ENCODE peak calls at places on chromosome 6, in six cellular contexts. F is left ventricle myocardium inferior, Z is A549, S is tibial nerve, B is osteoblast, O is heart right ventricle. D is an unnamed sample. For H3K4me1, the result is how much of the 10 kb centered on the place peaks cover.

GRCh38 chr6:52551483-52552277 is 25.2 kb downstream of the TRAM2 start:
- DNase-seq in O (peak), B (peak), F (peak), Z (peak), S (no peak), D (peak)

GRCh38 chr6:44041461-44042260 is 85.6 kb downstream of the MRPL14 start:
- DNase-seq in S (no peak), Z (peak), O (no peak), F (no peak), B (peak), D (peak)

GRCh38 chr6:153503810-153504209 is 372.7 kb upstream of the RGS17 start:
- DNase-seq in S (no peak), Z (peak), B (no peak), F (no peak), O (no peak), D (no peak)

GRCh38 chr6:27956941-27957340 is at the start of gene OR2B6:
- DNase-seq in Z (no peak), O (no peak), B (no peak), F (no peak), S (no peak), D (no peak)

GRCh38 chr6:15129872-15130271 is 116.0 kb upstream of the JARID2 start:
- DNase-seq in Z (no peak), F (no peak), S (no peak), O (no peak), B (no peak), D (no peak)

GRCh38 chr6:101539510-101540245 is 146.2 kb downstream of the GRIK2 start:
- DNase-seq in O (no peak), B (no peak), F (no peak), Z (no peak), S (no peak), D (no peak)

GRCh38 chr6:97456070-97456469 is 173.1 kb upstream of the MMS22L start:
- DNase-seq in F (no peak), B (no peak), Z (peak), S (no peak), O (no peak), D (no peak)

GRCh38 chr6:53240763-53241162 is 92.1 kb upstream of the GCM1 start:
- DNase-seq in B (peak), S (no peak), F (no peak), Z (no peak), O (no peak), D (no peak)

GRCh38 chr6:135871878-135872277 is 20.4 kb downstream of the PDE7B start:
- DNase-seq in F (no peak), S (no peak), Z (no peak), O (no peak), B (no peak), D (no peak)

GRCh38 chr6:6918216-6918983 is 189.4 kb upstream of the RREB1 start:
- DNase-seq in F (no peak), Z (peak), S (no peak), O (no peak), B (no peak), D (no peak)

GRCh38 chr6:45961125-45961524 is 54.5 kb downstream of the CLIC5 start:
- DNase-seq in S (no peak), Z (no peak), B (peak), O (no peak), F (no peak), D (no peak)

GRCh38 chr6:71080151-71080550 is 123.3 kb upstream of the B3GAT2 start:
- DNase-seq in B (no peak), F (no peak), S (no peak), Z (no peak), O (no peak), D (no peak)

GRCh38 chr6:10621227-10621626 is 73.2 kb downstream of the C6orf52 start:
- DNase-seq in B (no peak), F (no peak), O (no peak), S (no peak), Z (no peak), D (no peak)

GRCh38 chr6:168133186-168133585 is 54.2 kb upstream of the FRMD1 start:
- DNase-seq in B (peak), Z (no peak), S (no peak), O (peak), F (peak), D (no peak)

DNA sequence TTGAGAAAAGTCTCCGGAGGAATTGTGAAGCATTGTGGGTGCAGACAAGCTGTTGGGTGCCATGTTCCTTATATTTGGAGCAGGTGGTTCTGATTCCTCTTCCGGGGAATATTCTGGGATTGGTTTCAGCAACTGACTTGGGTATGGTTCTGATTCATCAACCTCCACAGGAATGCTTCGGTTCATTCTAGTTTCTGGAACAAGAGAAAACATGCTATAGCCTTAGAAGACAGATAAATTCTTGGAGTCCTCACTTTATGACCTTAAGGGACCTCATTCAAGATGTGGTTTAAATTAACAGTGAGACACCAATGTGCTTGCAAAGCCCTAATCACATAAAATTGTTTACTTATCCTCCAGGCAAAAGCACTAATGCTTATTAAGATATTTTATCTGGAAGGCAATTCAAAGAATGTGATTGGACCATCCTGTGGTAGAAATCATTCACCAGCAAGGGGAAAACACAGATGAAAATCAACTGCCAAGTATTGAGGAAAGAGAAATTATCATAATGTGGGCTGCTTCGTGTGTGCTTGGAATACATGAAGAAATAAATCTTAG is 13.7 kb downstream of the TRAF3IP2 start:
- DNase-seq in F (no peak), Z (no peak), S (no peak), B (no peak), O (no peak), D (no peak)
- H3K4me1 ChIP-seq in F (half or more), Z (half or more), S (under half), B (half or more), O (half or more), D (under half)

DNA sequence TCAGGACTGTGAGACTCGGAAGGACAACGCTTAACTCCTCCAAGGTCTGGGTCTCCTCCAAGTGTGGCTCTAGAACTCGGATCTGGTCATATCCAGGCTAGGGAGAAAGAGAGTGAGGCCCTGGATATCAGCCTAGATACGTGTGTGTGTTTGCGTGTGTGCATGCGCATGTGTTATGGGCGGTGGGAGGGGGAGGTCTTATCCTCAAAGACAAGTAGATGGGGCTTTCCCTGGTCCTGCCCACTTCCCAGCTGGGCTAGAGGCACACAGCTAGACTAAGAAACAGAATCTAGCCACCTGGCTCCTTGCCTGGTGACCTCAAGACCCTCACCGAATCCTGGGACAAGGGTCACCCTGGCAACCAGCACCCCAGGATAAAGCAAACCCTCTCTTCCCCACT is 13.2 kb downstream of the CPNE5 start:
- DNase-seq in F (no peak), O (no peak), S (no peak), Z (no peak), B (no peak), D (no peak)
- H3K27ac ChIP-seq in F (no peak), O (no peak), S (no peak), Z (no peak), B (no peak), D (no peak)

DNA sequence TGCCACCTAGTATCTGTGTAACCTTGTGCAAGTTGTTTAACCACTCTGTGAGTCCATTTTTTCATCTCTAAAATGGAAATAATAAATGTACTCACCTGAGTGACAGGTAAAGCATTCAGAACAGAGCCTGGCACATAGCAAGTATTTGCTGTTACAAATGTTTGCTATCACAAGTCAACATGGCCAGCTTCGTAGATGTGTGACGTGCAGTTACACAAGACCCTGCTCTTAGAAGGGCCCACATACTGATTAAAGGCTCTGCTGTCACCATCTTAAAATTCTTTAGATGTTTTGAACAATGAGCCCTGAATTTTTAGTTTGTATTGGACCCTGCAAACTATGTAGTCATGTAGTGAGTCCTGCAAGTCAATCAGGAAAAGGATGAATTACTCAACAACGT is 40.4 kb upstream of the KIAA1586 start:
- DNase-seq in Z (no peak), S (no peak), F (no peak), B (no peak), O (no peak), D (no peak)
- TF ChIP-seq CTCF in Z (no peak), S (no peak), F (no peak), B (no peak), O (no peak), D (no peak)

DNA sequence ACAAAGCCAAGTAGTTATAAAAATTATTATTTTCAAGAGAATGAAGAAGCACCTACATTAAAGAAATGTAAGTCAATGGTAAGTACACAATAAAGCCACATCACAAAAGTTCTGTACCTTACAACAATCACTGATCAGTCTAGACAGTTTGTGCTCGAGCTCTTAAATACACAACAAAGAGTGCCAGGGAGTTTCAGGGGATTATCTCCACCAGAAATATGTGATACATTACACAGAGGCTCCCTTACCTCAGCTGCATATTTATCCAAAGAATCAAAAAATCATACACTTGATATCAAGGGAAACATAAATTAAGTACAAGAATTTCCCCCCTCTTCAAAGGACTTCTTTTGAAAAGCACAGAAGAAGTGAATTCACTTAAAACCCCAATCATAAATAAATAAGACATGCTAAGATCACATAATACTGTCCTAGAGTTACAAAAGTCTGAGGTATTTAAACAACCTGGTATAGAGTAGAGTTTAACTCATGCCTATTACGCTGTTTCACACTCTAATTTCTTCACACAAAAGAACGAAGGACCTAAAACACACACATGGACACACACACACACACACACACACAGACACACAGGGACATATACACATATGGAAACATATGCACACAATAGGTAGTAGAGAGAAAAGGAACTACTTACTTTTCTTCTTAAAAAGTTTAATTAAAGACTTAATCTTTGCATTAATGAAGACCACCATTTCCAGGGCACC is 555 bp downstream of the NHSL1 start:
- DNase-seq in O (no peak), B (no peak), Z (no peak), S (no peak), F (no peak), D (no peak)
- H3K4me1 ChIP-seq in O (under half), B (under half), Z (under half), S (under half), F (half or more), D (under half)

D was measured in pancreas.